ENCODE peak calls at places on chromosomes 12 and 14, in nine cellular contexts. U is spleen, R is stomach, Q is HCT116, X is GM12878, B is sigmoid colon, T is upper lobe of left lung, M is breast epithelium, Y is endothelial cell of umbilical vein. W is an unnamed sample.

GRCh38 chr12:118979763-118980406 is 1.5 kb upstream of the SRRM4 start:
- DNase-seq in B (no peak), U (no peak), R (peak), Q (peak), X (no peak), M (no peak), Y (peak), T (peak), W (peak)

GRCh38 chr14:72752034-72752412 is 141.9 kb downstream of the DPF3 start:
- DNase-seq in U (no peak), Q (no peak), B (no peak), T (no peak), R (no peak), Y (no peak), M (no peak), X (no peak), W (no peak)

GRCh38 chr12:116773276-116773731 is 35.2 kb downstream of the RNFT2 start:
- DNase-seq in T (no peak), M (no peak), U (peak), Y (peak), X (no peak), Q (peak), R (no peak), B (no peak), W (no peak)

GRCh38 chr12:64461634-64462414 is 9.9 kb downstream of the TBK1 start:
- DNase-seq in T (no peak), X (no peak), Y (no peak), U (no peak), B (no peak), R (no peak), M (no peak), Q (no peak), W (no peak)

GRCh38 chr12:26891704-26892103 is 46.1 kb downstream of the INTS13 start:
- DNase-seq in Q (no peak), U (no peak), X (no peak), T (no peak), B (no peak), M (no peak), R (no peak), Y (no peak), W (no peak)

GRCh38 chr14:91374897-91375747 is 42.5 kb downstream of the CCDC88C start:
- DNase-seq in Q (no peak), X (no peak), Y (no peak), U (no peak), T (no peak), B (no peak), R (peak), M (no peak), W (no peak)

GRCh38 chr14:103721334-103722120 is 5.9 kb downstream of the ZFYVE21 start:
- DNase-seq in X (no peak), R (no peak), U (no peak), Q (peak), T (no peak), B (no peak), M (peak), Y (no peak), W (no peak)

GRCh38 chr12:7716391-7716790 is 5.2 kb downstream of the DPPA3 start:
- DNase-seq in T (no peak), U (no peak), Y (no peak), X (no peak), Q (peak), M (no peak), B (no peak), R (no peak), W (no peak)

GRCh38 chr14:83425138-83425537 is 1891.5 kb upstream of the SEL1L start:
- DNase-seq in X (no peak), T (no peak), R (no peak), U (no peak), M (no peak), B (no peak), Q (no peak), Y (no peak), W (no peak)

GRCh38 chr12:75315518-75315917 is 14.6 kb downstream of the CAPS2 start:
- DNase-seq in T (no peak), Q (no peak), Y (no peak), U (no peak), X (no peak), B (no peak), M (no peak), R (no peak), W (no peak)

GRCh38 chr12:124393831-124394230 is 98.9 kb downstream of the RFLNA start:
- DNase-seq in Q (no peak), U (no peak), M (no peak), T (no peak), Y (no peak), X (no peak), B (no peak), R (no peak), W (no peak)

GRCh38 chr12:98490491-98491453 is 24.6 kb upstream of the TMPO start:
- DNase-seq in T (peak), M (peak), Y (peak), R (peak), Q (peak), U (peak), X (peak), B (peak), W (peak)
- H3K4me3 ChIP-seq in T (no peak), M (no peak), Y (no peak), R (no peak), Q (peak), U (no peak), X (no peak), B (no peak), W (no peak)

DNA sequence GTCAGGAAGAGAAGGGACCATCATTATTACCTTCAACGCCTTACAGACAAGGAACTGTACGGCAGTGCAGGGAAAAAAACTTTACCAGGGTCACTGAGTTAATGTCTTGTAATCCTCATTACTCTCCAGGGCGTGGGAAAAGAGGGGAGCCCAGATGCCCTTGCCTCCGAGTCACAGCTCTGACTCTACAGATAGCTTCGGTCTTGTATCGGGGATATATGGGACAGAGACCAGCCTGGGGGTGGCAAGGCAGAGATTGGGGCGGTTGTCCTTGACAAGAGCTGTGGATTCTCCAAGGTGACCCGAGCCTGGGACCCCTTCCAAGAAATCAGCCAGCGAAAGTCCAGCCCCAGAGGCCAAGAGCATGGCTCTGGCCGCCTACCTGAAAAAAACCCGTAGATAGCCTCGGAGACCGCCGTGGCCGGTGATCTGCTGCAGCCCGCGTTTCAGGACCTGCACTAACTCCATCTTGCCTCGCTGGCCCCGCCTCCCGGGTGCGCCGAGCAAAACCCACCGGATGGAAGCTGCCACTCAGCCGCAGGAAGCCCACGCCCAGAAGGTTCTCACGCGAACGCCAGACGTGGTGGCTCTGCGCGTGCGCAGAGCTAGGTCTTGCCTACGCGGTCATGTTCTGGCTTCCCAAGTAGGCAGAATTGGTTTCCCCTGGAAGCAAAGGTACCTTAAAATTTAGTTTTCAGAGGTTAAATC is at the start of gene NDUFA12:
- DNase-seq in X (peak), T (peak), R (peak), U (peak), Y (peak), Q (peak), B (peak), M (peak), W (peak)
- TF ChIP-seq POLR2A in X (peak), T (no peak), R (no peak), U (no peak), Y (peak), Q (peak), B (peak), M (no peak), W (peak)

DNA sequence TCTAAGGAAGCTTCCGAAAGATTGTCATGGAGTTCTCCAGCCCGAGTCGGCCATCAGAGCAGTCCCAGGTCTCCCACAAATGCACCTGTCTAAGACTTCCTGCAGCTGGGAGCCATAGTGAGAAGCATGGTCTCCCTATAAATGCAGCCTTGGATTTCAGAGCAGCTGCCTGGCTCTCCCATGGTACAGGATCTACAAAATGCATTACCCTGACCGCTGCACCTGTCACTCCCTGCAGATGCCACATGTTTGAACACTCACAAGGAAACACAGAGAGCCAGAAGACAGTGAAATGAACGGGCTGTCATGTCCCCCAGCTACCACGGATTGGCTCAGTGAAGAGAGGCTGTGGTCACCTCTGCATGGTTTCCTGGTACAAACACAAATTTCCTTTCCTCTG is 702.7 kb downstream of the MED13L start:
- DNase-seq in T (no peak), U (no peak), Y (no peak), Q (no peak), X (no peak), R (no peak), B (no peak), M (no peak), W (no peak)
- TF ChIP-seq POLR2AphosphoS5 in T (no peak), U (no peak), Y (no peak), Q (no peak), X (no peak), R (no peak), B (no peak), M (no peak), W (no peak)

GRCh38 chr12:112001555-112001954 is 11.4 kb downstream of the TMEM116 start:
- DNase-seq in Y (peak), Q (no peak), X (no peak), M (no peak), R (no peak), U (no peak), T (no peak), B (no peak), W (no peak)
- H3K4me3 ChIP-seq in Y (no peak), Q (no peak), X (no peak), M (no peak), R (no peak), U (no peak), T (no peak), B (no peak), W (no peak)

GRCh38 chr14:69982220-69982795 is 103.1 kb downstream of the SMOC1 start:
- DNase-seq in Y (no peak), X (no peak), Q (no peak), U (no peak), R (no peak), M (peak), B (no peak), T (no peak), W (no peak)
- TF ChIP-seq POLR2A in Y (no peak), X (no peak), Q (no peak), U (no peak), R (no peak), M (no peak), B (no peak), T (no peak), W (no peak)

W was measured in transverse colon.